ENCODE peak calls at places on chromosomes 11 and 22, in six cellular contexts. One of them, this sample, is unnamed.

GRCh38 chr22:50641696-50642607 is 14.0 kb upstream of the ARSA start:
- DNase-seq in sciatic nerve: no peak
- DNase-seq in NCI-H2029 treated with DMSO at 0.1 percent for 48 hours: no peak
- DNase-seq in KG1: no peak
- DNase-seq in activated T-cell treated with anti-CD3 and anti-CD28 coated beads, Interleukin-2, amount 50 U/mL, for 72 hours: no peak
- DNase-seq in brain pericyte: peak
- DNase-seq in this sample: no peak

GRCh38 chr11:126925321-126926093 is 75.1 kb downstream of the KIRREL3 start:
- DNase-seq in KG1: no peak
- DNase-seq in sciatic nerve: no peak
- DNase-seq in brain pericyte: no peak
- DNase-seq in activated T-cell treated with anti-CD3 and anti-CD28 coated beads, Interleukin-2, amount 50 U/mL, for 72 hours: no peak
- DNase-seq in NCI-H2029 treated with DMSO at 0.1 percent for 48 hours: no peak
- DNase-seq in this sample: no peak

GRCh38 chr22:37184380-37184755 is 3.7 kb downstream of the C1QTNF6 start:
- DNase-seq in sciatic nerve: no peak
- DNase-seq in NCI-H2029 treated with DMSO at 0.1 percent for 48 hours: no peak
- DNase-seq in KG1: no peak
- DNase-seq in brain pericyte: no peak
- DNase-seq in activated T-cell treated with anti-CD3 and anti-CD28 coated beads, Interleukin-2, amount 50 U/mL, for 72 hours: no peak
- DNase-seq in this sample: no peak

GRCh38 chr11:134614141-134614540 is 202.1 kb upstream of the B3GAT1 start:
- DNase-seq in sciatic nerve: no peak
- DNase-seq in KG1: no peak
- DNase-seq in brain pericyte: no peak
- DNase-seq in activated T-cell treated with anti-CD3 and anti-CD28 coated beads, Interleukin-2, amount 50 U/mL, for 72 hours: no peak
- DNase-seq in NCI-H2029 treated with DMSO at 0.1 percent for 48 hours: no peak
- DNase-seq in this sample: peak

GRCh38 chr22:29152045-29152380 is 53.7 kb upstream of the EMID1 start:
- DNase-seq in brain pericyte: no peak
- DNase-seq in KG1: no peak
- DNase-seq in activated T-cell treated with anti-CD3 and anti-CD28 coated beads, Interleukin-2, amount 50 U/mL, for 72 hours: no peak
- DNase-seq in sciatic nerve: no peak
- DNase-seq in NCI-H2029 treated with DMSO at 0.1 percent for 48 hours: no peak
- DNase-seq in this sample: peak

GRCh38 chr11:71117311-71117710 is 135.1 kb downstream of the SHANK2 start:
- DNase-seq in brain pericyte: no peak
- DNase-seq in sciatic nerve: no peak
- DNase-seq in activated T-cell treated with anti-CD3 and anti-CD28 coated beads, Interleukin-2, amount 50 U/mL, for 72 hours: no peak
- DNase-seq in NCI-H2029 treated with DMSO at 0.1 percent for 48 hours: no peak
- DNase-seq in KG1: no peak
- DNase-seq in this sample: no peak

GRCh38 chr22:25111579-25112517 is 87.8 kb upstream of the CRYBB3 start:
- DNase-seq in sciatic nerve: no peak
- DNase-seq in NCI-H2029 treated with DMSO at 0.1 percent for 48 hours: no peak
- DNase-seq in activated T-cell treated with anti-CD3 and anti-CD28 coated beads, Interleukin-2, amount 50 U/mL, for 72 hours: no peak
- DNase-seq in KG1: no peak
- DNase-seq in brain pericyte: no peak
- DNase-seq in this sample: no peak

GRCh38 chr22:49760280-49760629 is 67.4 kb downstream of the BRD1 start:
- DNase-seq in activated T-cell treated with anti-CD3 and anti-CD28 coated beads, Interleukin-2, amount 50 U/mL, for 72 hours: no peak
- DNase-seq in KG1: no peak
- DNase-seq in NCI-H2029 treated with DMSO at 0.1 percent for 48 hours: no peak
- DNase-seq in sciatic nerve: no peak
- DNase-seq in brain pericyte: no peak
- DNase-seq in this sample: no peak

GRCh38 chr11:22432331-22433065 is 94.3 kb downstream of the SLC17A6 start:
- DNase-seq in brain pericyte: peak
- DNase-seq in NCI-H2029 treated with DMSO at 0.1 percent for 48 hours: no peak
- DNase-seq in KG1: no peak
- DNase-seq in activated T-cell treated with anti-CD3 and anti-CD28 coated beads, Interleukin-2, amount 50 U/mL, for 72 hours: no peak
- DNase-seq in sciatic nerve: peak
- DNase-seq in this sample: no peak

GRCh38 chr11:109192864-109193263 is 229.1 kb upstream of the C11orf87 start:
- DNase-seq in sciatic nerve: no peak
- DNase-seq in KG1: no peak
- DNase-seq in brain pericyte: no peak
- DNase-seq in activated T-cell treated with anti-CD3 and anti-CD28 coated beads, Interleukin-2, amount 50 U/mL, for 72 hours: no peak
- DNase-seq in NCI-H2029 treated with DMSO at 0.1 percent for 48 hours: no peak
- DNase-seq in this sample: no peak

GRCh38 chr22:19111140-19111539 is 11.1 kb downstream of the DGCR2 start:
- DNase-seq in NCI-H2029 treated with DMSO at 0.1 percent for 48 hours: no peak
- DNase-seq in KG1: no peak
- DNase-seq in activated T-cell treated with anti-CD3 and anti-CD28 coated beads, Interleukin-2, amount 50 U/mL, for 72 hours: no peak
- DNase-seq in sciatic nerve: peak
- DNase-seq in brain pericyte: no peak
- DNase-seq in this sample: no peak

GRCh38 chr11:5809122-5809519 is 397 bp downstream of the OR52N2 start:
- DNase-seq in activated T-cell treated with anti-CD3 and anti-CD28 coated beads, Interleukin-2, amount 50 U/mL, for 72 hours: peak
- DNase-seq in KG1: no peak
- DNase-seq in sciatic nerve: no peak
- DNase-seq in NCI-H2029 treated with DMSO at 0.1 percent for 48 hours: no peak
- DNase-seq in brain pericyte: no peak
- DNase-seq in this sample: no peak

GRCh38 chr11:44319170-44319551 is 9.2 kb upstream of the ALX4 start:
- DNase-seq in KG1: no peak
- DNase-seq in activated T-cell treated with anti-CD3 and anti-CD28 coated beads, Interleukin-2, amount 50 U/mL, for 72 hours: no peak
- DNase-seq in NCI-H2029 treated with DMSO at 0.1 percent for 48 hours: no peak
- DNase-seq in sciatic nerve: no peak
- DNase-seq in brain pericyte: no peak
- DNase-seq in this sample: no peak

GRCh38 chr22:33796494-33796893 is 123.8 kb downstream of the LARGE1 start:
- DNase-seq in NCI-H2029 treated with DMSO at 0.1 percent for 48 hours: no peak
- DNase-seq in brain pericyte: no peak
- DNase-seq in KG1: no peak
- DNase-seq in activated T-cell treated with anti-CD3 and anti-CD28 coated beads, Interleukin-2, amount 50 U/mL, for 72 hours: no peak
- DNase-seq in sciatic nerve: no peak
- DNase-seq in this sample: no peak

GRCh38 chr11:131748146-131749050 is 378.0 kb downstream of the NTM start:
- DNase-seq in activated T-cell treated with anti-CD3 and anti-CD28 coated beads, Interleukin-2, amount 50 U/mL, for 72 hours: peak
- DNase-seq in sciatic nerve: peak
- DNase-seq in NCI-H2029 treated with DMSO at 0.1 percent for 48 hours: peak
- DNase-seq in KG1: peak
- DNase-seq in brain pericyte: no peak
- DNase-seq in this sample: no peak

GRCh38 chr11:68282141-68282860 is 10.5 kb upstream of the C11orf24 start:
- DNase-seq in activated T-cell treated with anti-CD3 and anti-CD28 coated beads, Interleukin-2, amount 50 U/mL, for 72 hours: peak
- DNase-seq in brain pericyte: no peak
- DNase-seq in NCI-H2029 treated with DMSO at 0.1 percent for 48 hours: no peak
- DNase-seq in KG1: peak
- DNase-seq in sciatic nerve: no peak
- DNase-seq in this sample: peak

GRCh38 chr22:45688606-45689080 is 17.0 kb downstream of the ATXN10 start:
- DNase-seq in activated T-cell treated with anti-CD3 and anti-CD28 coated beads, Interleukin-2, amount 50 U/mL, for 72 hours: no peak
- DNase-seq in KG1: no peak
- DNase-seq in brain pericyte: no peak
- DNase-seq in sciatic nerve: no peak
- DNase-seq in NCI-H2029 treated with DMSO at 0.1 percent for 48 hours: no peak
- DNase-seq in this sample: no peak

GRCh38 chr11:78961186-78961782 is 386.6 kb upstream of the NARS2 start:
- DNase-seq in sciatic nerve: no peak
- DNase-seq in brain pericyte: no peak
- DNase-seq in KG1: no peak
- DNase-seq in activated T-cell treated with anti-CD3 and anti-CD28 coated beads, Interleukin-2, amount 50 U/mL, for 72 hours: no peak
- DNase-seq in NCI-H2029 treated with DMSO at 0.1 percent for 48 hours: peak
- DNase-seq in this sample: no peak

GRCh38 chr11:46050652-46051051 is 70.6 kb downstream of the PHF21A start:
- DNase-seq in sciatic nerve: no peak
- DNase-seq in activated T-cell treated with anti-CD3 and anti-CD28 coated beads, Interleukin-2, amount 50 U/mL, for 72 hours: no peak
- DNase-seq in KG1: no peak
- DNase-seq in NCI-H2029 treated with DMSO at 0.1 percent for 48 hours: no peak
- DNase-seq in brain pericyte: no peak
- DNase-seq in this sample: no peak

GRCh38 chr11:72239849-72240460 is 4.0 kb downstream of the PHOX2A start:
- DNase-seq in brain pericyte: no peak
- DNase-seq in KG1: no peak
- DNase-seq in activated T-cell treated with anti-CD3 and anti-CD28 coated beads, Interleukin-2, amount 50 U/mL, for 72 hours: no peak
- DNase-seq in NCI-H2029 treated with DMSO at 0.1 percent for 48 hours: no peak
- DNase-seq in sciatic nerve: peak
- DNase-seq in this sample: peak

GRCh38 chr11:12853652-12854296 is 155.3 kb upstream of the RASSF10 start:
- DNase-seq in activated T-cell treated with anti-CD3 and anti-CD28 coated beads, Interleukin-2, amount 50 U/mL, for 72 hours: no peak
- DNase-seq in sciatic nerve: no peak
- DNase-seq in brain pericyte: no peak
- DNase-seq in KG1: no peak
- DNase-seq in NCI-H2029 treated with DMSO at 0.1 percent for 48 hours: no peak
- DNase-seq in this sample: no peak

GRCh38 chr11:451738-452137 is 1.7 kb downstream of the PTDSS2 start:
- DNase-seq in NCI-H2029 treated with DMSO at 0.1 percent for 48 hours: no peak
- DNase-seq in KG1: no peak
- DNase-seq in activated T-cell treated with anti-CD3 and anti-CD28 coated beads, Interleukin-2, amount 50 U/mL, for 72 hours: no peak
- DNase-seq in sciatic nerve: no peak
- DNase-seq in brain pericyte: no peak
- DNase-seq in this sample: no peak

GRCh38 chr22:29445508-29445907 is 7.1 kb downstream of the RFPL1 start:
- DNase-seq in sciatic nerve: no peak
- DNase-seq in activated T-cell treated with anti-CD3 and anti-CD28 coated beads, Interleukin-2, amount 50 U/mL, for 72 hours: no peak
- DNase-seq in NCI-H2029 treated with DMSO at 0.1 percent for 48 hours: no peak
- DNase-seq in KG1: no peak
- DNase-seq in brain pericyte: no peak
- DNase-seq in this sample: peak

GRCh38 chr22:42335839-42336378 is 65.5 kb upstream of the TCF20 start:
- DNase-seq in sciatic nerve: no peak
- DNase-seq in NCI-H2029 treated with DMSO at 0.1 percent for 48 hours: no peak
- DNase-seq in KG1: no peak
- DNase-seq in activated T-cell treated with anti-CD3 and anti-CD28 coated beads, Interleukin-2, amount 50 U/mL, for 72 hours: no peak
- DNase-seq in brain pericyte: no peak
- DNase-seq in this sample: no peak

GRCh38 chr11:117822031-117822521 is 2.5 kb downstream of the FXYD2 start:
- DNase-seq in KG1: peak
- DNase-seq in brain pericyte: no peak
- DNase-seq in sciatic nerve: peak
- DNase-seq in activated T-cell treated with anti-CD3 and anti-CD28 coated beads, Interleukin-2, amount 50 U/mL, for 72 hours: peak
- DNase-seq in NCI-H2029 treated with DMSO at 0.1 percent for 48 hours: no peak
- DNase-seq in this sample: no peak

GRCh38 chr22:45318168-45318557 is 8.4 kb downstream of the FAM118A start:
- DNase-seq in NCI-H2029 treated with DMSO at 0.1 percent for 48 hours: peak
- DNase-seq in brain pericyte: peak
- DNase-seq in activated T-cell treated with anti-CD3 and anti-CD28 coated beads, Interleukin-2, amount 50 U/mL, for 72 hours: peak
- DNase-seq in sciatic nerve: peak
- DNase-seq in KG1: no peak
- DNase-seq in this sample: no peak

GRCh38 chr11:116865696-116866095 is 28.3 kb upstream of the APOA1 start:
- DNase-seq in brain pericyte: no peak
- DNase-seq in activated T-cell treated with anti-CD3 and anti-CD28 coated beads, Interleukin-2, amount 50 U/mL, for 72 hours: no peak
- DNase-seq in KG1: no peak
- DNase-seq in sciatic nerve: no peak
- DNase-seq in NCI-H2029 treated with DMSO at 0.1 percent for 48 hours: no peak
- DNase-seq in this sample: no peak

GRCh38 chr11:48052183-48053040 is 72.1 kb downstream of the PTPRJ start:
- DNase-seq in activated T-cell treated with anti-CD3 and anti-CD28 coated beads, Interleukin-2, amount 50 U/mL, for 72 hours: no peak
- DNase-seq in brain pericyte: no peak
- DNase-seq in NCI-H2029 treated with DMSO at 0.1 percent for 48 hours: no peak
- DNase-seq in sciatic nerve: no peak
- DNase-seq in KG1: no peak
- DNase-seq in this sample: peak

GRCh38 chr11:111911563-111912401 is at the start of gene CRYAB:
- DNase-seq in activated T-cell treated with anti-CD3 and anti-CD28 coated beads, Interleukin-2, amount 50 U/mL, for 72 hours: no peak
- DNase-seq in NCI-H2029 treated with DMSO at 0.1 percent for 48 hours: no peak
- DNase-seq in sciatic nerve: peak
- DNase-seq in brain pericyte: no peak
- DNase-seq in KG1: no peak
- DNase-seq in this sample: no peak

GRCh38 chr11:102302241-102302640 is 15.0 kb upstream of the BIRC3 start:
- DNase-seq in activated T-cell treated with anti-CD3 and anti-CD28 coated beads, Interleukin-2, amount 50 U/mL, for 72 hours: no peak
- DNase-seq in NCI-H2029 treated with DMSO at 0.1 percent for 48 hours: no peak
- DNase-seq in KG1: no peak
- DNase-seq in brain pericyte: no peak
- DNase-seq in sciatic nerve: no peak
- DNase-seq in this sample: no peak

GRCh38 chr11:123525511-123525918 is 95.4 kb downstream of the GRAMD1B start:
- DNase-seq in KG1: no peak
- DNase-seq in activated T-cell treated with anti-CD3 and anti-CD28 coated beads, Interleukin-2, amount 50 U/mL, for 72 hours: no peak
- DNase-seq in NCI-H2029 treated with DMSO at 0.1 percent for 48 hours: no peak
- DNase-seq in sciatic nerve: no peak
- DNase-seq in brain pericyte: no peak
- DNase-seq in this sample: no peak

GRCh38 chr11:66015094-66015881 is 3.5 kb downstream of the CST6 start:
- DNase-seq in activated T-cell treated with anti-CD3 and anti-CD28 coated beads, Interleukin-2, amount 50 U/mL, for 72 hours: no peak
- DNase-seq in NCI-H2029 treated with DMSO at 0.1 percent for 48 hours: no peak
- DNase-seq in sciatic nerve: no peak
- DNase-seq in KG1: no peak
- DNase-seq in brain pericyte: no peak
- DNase-seq in this sample: no peak

GRCh38 chr11:104531075-104531474 is 367.1 kb upstream of the PDGFD start:
- DNase-seq in brain pericyte: no peak
- DNase-seq in KG1: no peak
- DNase-seq in sciatic nerve: no peak
- DNase-seq in activated T-cell treated with anti-CD3 and anti-CD28 coated beads, Interleukin-2, amount 50 U/mL, for 72 hours: peak
- DNase-seq in NCI-H2029 treated with DMSO at 0.1 percent for 48 hours: no peak
- DNase-seq in this sample: no peak

GRCh38 chr11:23990346-23990745 is 506.5 kb upstream of the LUZP2 start:
- DNase-seq in sciatic nerve: no peak
- DNase-seq in activated T-cell treated with anti-CD3 and anti-CD28 coated beads, Interleukin-2, amount 50 U/mL, for 72 hours: no peak
- DNase-seq in brain pericyte: no peak
- DNase-seq in KG1: no peak
- DNase-seq in NCI-H2029 treated with DMSO at 0.1 percent for 48 hours: no peak
- DNase-seq in this sample: no peak

GRCh38 chr11:5380740-5381342 is 2.8 kb upstream of the OR51M1 start:
- DNase-seq in KG1: peak
- DNase-seq in activated T-cell treated with anti-CD3 and anti-CD28 coated beads, Interleukin-2, amount 50 U/mL, for 72 hours: peak
- DNase-seq in sciatic nerve: no peak
- DNase-seq in brain pericyte: peak
- DNase-seq in NCI-H2029 treated with DMSO at 0.1 percent for 48 hours: peak
- DNase-seq in this sample: no peak

GRCh38 chr22:19872779-19873137 is 18.1 kb upstream of the GNB1L start:
- DNase-seq in KG1: no peak
- DNase-seq in brain pericyte: no peak
- DNase-seq in sciatic nerve: no peak
- DNase-seq in NCI-H2029 treated with DMSO at 0.1 percent for 48 hours: peak
- DNase-seq in activated T-cell treated with anti-CD3 and anti-CD28 coated beads, Interleukin-2, amount 50 U/mL, for 72 hours: no peak
- DNase-seq in this sample: peak

This sample was measured in mesenteric fat pad.